ENCODE peak calls at places on chromosomes 1 and 21, in six cellular contexts. H, C, X, V, Q and B are unnamed samples. For H3K9me3, the result is how much of the 10 kb centered on the place peaks cover.

GRCh38 chr1:70353038-70353437 is 1.5 kb downstream of the ANKRD13C start:
- DNase-seq in H (no peak), C (no peak), X (no peak), V (no peak), Q (no peak), B (no peak)

GRCh38 chr1:11882814-11883538 is 24.2 kb upstream of the NPPB start:
- DNase-seq in H (peak), C (peak), X (peak), V (no peak), Q (peak), B (no peak)

GRCh38 chr1:70490153-70490552 is 79.1 kb downstream of the CTH start:
- DNase-seq in H (no peak), C (no peak), X (no peak), V (no peak), Q (no peak), B (no peak)

GRCh38 chr1:202130275-202130646 is 7.5 kb downstream of the GPR37L1 start:
- DNase-seq in H (no peak), C (no peak), X (no peak), V (no peak), Q (no peak), B (no peak)

GRCh38 chr21:21688877-21689276 is 690.7 kb downstream of the NCAM2 start:
- DNase-seq in H (peak), C (peak), X (peak), V (no peak), Q (no peak), B (no peak)

GRCh38 chr21:38806942-38807284 is 1.2 kb downstream of the ETS2 start:
- DNase-seq in H (no peak), C (no peak), X (no peak), V (peak), Q (no peak), B (no peak)

GRCh38 chr1:184215274-184215925 is 163.9 kb downstream of the TSEN15 start:
- DNase-seq in H (no peak), C (no peak), X (no peak), V (no peak), Q (no peak), B (no peak)

GRCh38 chr1:94646786-94647555 is 105.4 kb upstream of the F3 start:
- DNase-seq in H (no peak), C (no peak), X (no peak), V (no peak), Q (no peak), B (no peak)

GRCh38 chr1:66227966-66228365 is 306.0 kb upstream of the SGIP1 start:
- DNase-seq in H (no peak), C (no peak), X (no peak), V (no peak), Q (no peak), B (no peak)

GRCh38 chr1:177648138-177648537 is 321.7 kb downstream of the SEC16B start:
- DNase-seq in H (no peak), C (no peak), X (no peak), V (no peak), Q (no peak), B (no peak)

GRCh38 chr1:158864595-158864994 is 33.4 kb downstream of the MNDA start:
- DNase-seq in H (no peak), C (no peak), X (no peak), V (no peak), Q (no peak), B (no peak)

GRCh38 chr1:212401042-212401441 is 13.6 kb downstream of the PACC1 start:
- DNase-seq in H (no peak), C (no peak), X (no peak), V (no peak), Q (no peak), B (no peak)

GRCh38 chr1:23152966-23153684 is 15.5 kb downstream of the LUZP1 start:
- DNase-seq in H (no peak), C (no peak), X (no peak), V (no peak), Q (no peak), B (no peak)

GRCh38 chr1:45172015-45172414 is 34.4 kb downstream of the ZSWIM5 start:
- DNase-seq in H (no peak), C (no peak), X (no peak), V (no peak), Q (no peak), B (no peak)

GRCh38 chr1:208201241-208201640 is 42.9 kb downstream of the PLXNA2 start:
- DNase-seq in H (peak), C (no peak), X (no peak), V (peak), Q (peak), B (no peak)

GRCh38 chr1:202162049-202162417 is 1.6 kb upstream of the PTPN7 start:
- DNase-seq in H (no peak), C (no peak), X (no peak), V (no peak), Q (peak), B (no peak)

GRCh38 chr1:36711480-36711879 is 228.8 kb upstream of the CSF3R start:
- DNase-seq in H (no peak), C (no peak), X (no peak), V (no peak), Q (no peak), B (no peak)

GRCh38 chr1:96715482-96715881 is 6.1 kb upstream of the PTBP2 start:
- DNase-seq in H (no peak), C (no peak), X (no peak), V (no peak), Q (no peak), B (no peak)

GRCh38 chr1:217897121-217897520 is 266.0 kb downstream of the SPATA17 start:
- DNase-seq in H (no peak), C (no peak), X (no peak), V (no peak), Q (no peak), B (no peak)

GRCh38 chr1:121459235-121459634 is 274.5 kb downstream of the SRGAP2C start:
- DNase-seq in H (no peak), C (no peak), X (no peak), V (no peak), Q (no peak), B (no peak)

GRCh38 chr1:115604508-115604907 is 37.3 kb upstream of the VANGL1 start:
- DNase-seq in H (no peak), C (no peak), X (no peak), V (no peak), Q (no peak), B (no peak)

GRCh38 chr1:92446546-92446945 is 40.2 kb downstream of the GFI1 start:
- DNase-seq in H (no peak), C (no peak), X (no peak), V (no peak), Q (no peak), B (no peak)

GRCh38 chr1:21781971-21782867 is 730 bp downstream of the USP48 start:
- DNase-seq in H (peak), C (peak), X (no peak), V (peak), Q (peak), B (no peak)

GRCh38 chr1:84375965-84376910 is 22.0 kb upstream of the DNASE2B start:
- DNase-seq in H (no peak), C (no peak), X (no peak), V (no peak), Q (no peak), B (no peak)

GRCh38 chr1:151935154-151935553 is 25.8 kb upstream of the THEM4 start:
- DNase-seq in H (no peak), C (no peak), X (no peak), V (peak), Q (no peak), B (no peak)

GRCh38 chr1:205144751-205145150 is 23.0 kb upstream of the RBBP5 start:
- DNase-seq in H (no peak), C (no peak), X (no peak), V (peak), Q (no peak), B (no peak)

GRCh38 chr1:227654431-227654830 is 80.7 kb downstream of the JMJD4 start:
- DNase-seq in H (no peak), C (no peak), X (no peak), V (peak), Q (no peak), B (no peak)
- H3K9me3 ChIP-seq in H (under half), C (half or more), X (under half), V (under half), Q (half or more), B (under half)

GRCh38 chr1:179576509-179576908 is 761 bp upstream of the NPHS2 start:
- DNase-seq in H (no peak), C (no peak), X (no peak), V (no peak), Q (no peak), B (no peak)
- TF ChIP-seq CTCF in H (no peak), C (no peak), X (no peak), V (no peak), Q (no peak), B (no peak)

DNA sequence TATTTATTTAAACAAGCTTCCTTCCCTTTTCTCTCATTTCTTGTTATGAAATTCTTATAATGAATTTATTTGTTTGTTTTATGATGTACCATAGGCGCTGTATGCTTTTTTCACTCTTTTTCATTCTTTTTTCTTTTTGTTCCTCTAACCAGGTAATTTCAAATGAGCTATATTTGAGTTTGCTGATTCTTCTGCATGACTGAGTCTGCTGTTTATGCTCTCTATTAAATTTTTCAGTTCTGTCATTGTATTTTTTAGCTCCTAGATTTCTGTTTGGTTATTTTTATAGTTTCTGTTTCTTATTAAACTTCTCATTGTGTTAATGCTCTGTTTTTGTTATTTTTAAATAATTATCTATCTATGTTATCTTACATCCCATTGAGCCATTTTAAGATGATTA is 232.4 kb downstream of the LHX8 start:
- DNase-seq in H (no peak), C (no peak), X (no peak), V (no peak), Q (no peak), B (no peak)
- H3K9me3 ChIP-seq in H (under half), C (under half), X (under half), V (under half), Q (under half), B (under half)

DNA sequence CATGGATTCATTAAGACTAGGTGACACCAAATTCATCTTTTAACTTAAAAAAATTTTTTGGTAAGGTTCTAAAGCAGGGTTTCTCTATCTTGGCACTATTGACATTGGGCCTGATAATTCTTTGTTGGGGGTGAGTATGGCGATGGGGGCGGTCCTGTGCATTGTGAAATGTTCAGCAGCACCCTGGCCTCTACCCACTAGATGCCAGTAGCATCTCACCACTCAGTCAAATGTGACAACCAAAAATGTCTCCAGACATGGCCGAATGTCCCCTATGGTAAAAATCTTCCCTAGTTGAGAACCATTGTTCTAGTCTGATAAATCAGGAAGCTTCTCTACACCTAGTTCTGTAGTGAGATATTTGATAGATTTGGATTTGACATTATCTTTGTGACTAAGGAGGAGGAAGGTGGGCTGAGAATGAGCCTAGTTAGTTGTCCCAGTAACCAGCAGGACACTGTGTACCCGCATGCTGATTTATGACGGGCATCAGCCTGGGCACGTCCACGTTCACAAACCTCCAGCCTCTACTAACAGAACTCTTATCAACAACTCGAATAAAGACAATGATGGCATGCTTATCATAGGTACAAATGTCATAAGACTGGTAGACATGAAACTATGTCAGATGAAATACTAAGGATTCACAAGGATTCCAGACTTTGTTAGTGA is 104.6 kb downstream of the KCND3 start:
- DNase-seq in H (no peak), C (no peak), X (no peak), V (no peak), Q (no peak), B (no peak)
- TF ChIP-seq CTCF in H (peak), C (no peak), X (no peak), V (no peak), Q (no peak), B (no peak)

DNA sequence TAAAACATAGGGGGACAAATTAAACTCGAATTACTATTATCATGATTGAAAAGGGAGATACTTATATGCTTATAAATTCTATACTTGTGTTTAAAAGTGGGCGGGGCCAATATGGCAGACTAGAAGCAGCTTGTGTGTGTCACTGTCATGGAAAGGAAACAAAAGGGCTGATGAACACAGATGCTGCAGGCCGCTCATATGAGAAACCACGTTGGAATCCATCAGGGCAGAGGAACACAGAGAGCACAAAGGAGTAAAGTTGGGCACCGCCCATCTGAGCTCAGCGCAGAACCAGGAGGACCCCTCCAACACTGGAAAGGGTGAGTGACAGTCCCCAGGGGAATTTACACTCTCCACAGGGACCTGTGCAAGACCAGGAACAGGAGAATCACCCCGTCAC is 107.0 kb downstream of the SLC5A9 start:
- DNase-seq in H (no peak), C (no peak), X (no peak), V (no peak), Q (no peak), B (no peak)
- H3K9me3 ChIP-seq in H (under half), C (under half), X (under half), V (under half), Q (under half), B (under half)